ENCODE peak calls at places on chromosomes 4 and X, in four cellular contexts. H is SK-N-SH, D is H1, E is GM12878. T is an unnamed sample.

GRCh38 chrX:153608821-153609220 is 9.9 kb upstream of the CCNQ start:
- DNase-seq in H (no peak), D (no peak), E (no peak), T (no peak)

GRCh38 chrX:42276982-42277690 is 353.8 kb upstream of the CASK start:
- DNase-seq in H (no peak), D (no peak), E (peak; percentile 8), T (no peak)

GRCh38 chrX:53438174-53438831 is 4.1 kb upstream of the HSD17B10 start:
- DNase-seq in H (no peak), D (no peak), E (no peak), T (no peak)

GRCh38 chrX:40262641-40263560 is 165.1 kb upstream of the BCOR start:
- DNase-seq in H (no peak), D (no peak), E (no peak), T (no peak)

GRCh38 chr4:73902038-73902637 is 32.9 kb downstream of the CXCL1 start:
- DNase-seq in H (no peak), D (no peak), E (no peak), T (no peak)

GRCh38 chr4:74608151-74608949 is 163.4 kb downstream of the AREG start:
- DNase-seq in H (no peak), D (no peak), E (no peak), T (peak; percentile 16)

GRCh38 chrX:42546800-42547199 is 231.2 kb downstream of the PPP1R2C start:
- DNase-seq in H (no peak), D (no peak), E (no peak), T (no peak)

GRCh38 chrX:37378399-37378798 is 29.2 kb downstream of the PRRG1 start:
- DNase-seq in H (no peak), D (no peak), E (no peak), T (no peak)

GRCh38 chr4:17765514-17766286 is 15.7 kb downstream of the FAM184B start:
- DNase-seq in H (no peak), D (no peak), E (no peak), T (no peak)

GRCh38 chrX:53831662-53832635 is 145.4 kb upstream of the HUWE1 start:
- DNase-seq in H (peak; percentile 45), D (no peak), E (peak; percentile 40), T (peak; percentile 82)

GRCh38 chr4:53421791-53422190 is 44.4 kb downstream of the FIP1L1 start:
- DNase-seq in H (peak; percentile 23), D (no peak), E (no peak), T (no peak)

GRCh38 chrX:22652596-22652995 is 347.2 kb upstream of the DDX53 start:
- DNase-seq in H (peak; percentile 23), D (no peak), E (no peak), T (no peak)

GRCh38 chr4:38114435-38114834 is 154.2 kb downstream of the PTTG2 start:
- DNase-seq in H (no peak), D (peak; percentile 25), E (no peak), T (no peak)

GRCh38 chr4:109406337-109406931 is 27.2 kb upstream of the SEC24B start:
- DNase-seq in H (peak; percentile 29), D (no peak), E (no peak), T (no peak)

GRCh38 chr4:153222790-153223417 is 18.7 kb downstream of the TRIM2 start:
- DNase-seq in H (peak; percentile 84), D (no peak), E (no peak), T (peak; percentile 42)

GRCh38 chrX:7146703-7147430 is 645 bp upstream of the STS start:
- DNase-seq in H (no peak), D (no peak), E (no peak), T (no peak)

GRCh38 chr4:41174444-41174843 is 39.9 kb downstream of the APBB2 start:
- DNase-seq in H (no peak), D (no peak), E (no peak), T (no peak)

GRCh38 chr4:181202249-181202648 is 1041.0 kb upstream of the TENM3 start:
- DNase-seq in H (no peak), D (no peak), E (no peak), T (no peak)
- TF ChIP-seq JUND in H (no peak), D (no peak), E (no peak), T (no peak)

DNA sequence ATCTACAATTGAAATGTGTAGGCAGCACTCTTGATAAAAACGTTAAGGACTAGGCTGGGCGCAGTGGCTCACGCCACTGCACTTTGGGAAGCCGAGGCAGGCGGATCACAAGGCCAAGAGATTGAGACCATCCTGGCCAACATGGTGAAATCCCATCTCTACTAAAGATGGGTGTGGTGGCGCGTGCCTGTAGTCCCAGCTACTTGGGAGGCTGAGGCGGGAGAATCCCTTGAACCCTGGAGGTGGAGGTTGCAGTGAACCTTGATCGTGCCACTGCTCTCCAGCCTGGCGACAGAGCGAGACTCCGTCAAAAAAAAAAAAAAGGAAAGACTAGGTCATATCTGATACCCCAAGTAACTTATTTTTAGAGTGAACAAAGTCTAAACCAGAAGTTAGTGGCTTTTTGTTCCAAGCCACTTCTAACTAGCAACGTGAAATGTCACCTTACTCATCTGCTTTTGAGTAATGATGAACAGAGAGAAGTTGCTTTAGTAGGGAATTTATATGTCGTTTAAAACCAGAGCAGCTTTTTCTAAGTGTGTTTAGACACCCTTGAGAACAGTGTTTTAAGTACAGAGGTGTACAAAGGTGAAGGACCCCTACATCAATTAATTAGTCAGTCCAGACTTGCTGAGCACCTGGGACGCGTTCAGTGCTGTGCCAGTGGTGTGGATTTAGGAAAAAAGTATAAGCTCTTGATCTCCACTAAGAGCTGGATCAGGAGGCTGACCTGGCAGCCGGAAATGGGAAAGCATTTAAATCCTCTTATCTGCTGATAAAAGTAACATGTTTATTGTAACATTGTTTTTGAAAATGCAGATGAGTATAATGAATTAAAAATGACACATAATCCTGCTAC is 23.5 kb downstream of the SPRY1 start:
- DNase-seq in H (no peak), D (no peak), E (no peak), T (no peak)
- TF ChIP-seq JUND in H (no peak), D (no peak), E (no peak), T (no peak)

DNA sequence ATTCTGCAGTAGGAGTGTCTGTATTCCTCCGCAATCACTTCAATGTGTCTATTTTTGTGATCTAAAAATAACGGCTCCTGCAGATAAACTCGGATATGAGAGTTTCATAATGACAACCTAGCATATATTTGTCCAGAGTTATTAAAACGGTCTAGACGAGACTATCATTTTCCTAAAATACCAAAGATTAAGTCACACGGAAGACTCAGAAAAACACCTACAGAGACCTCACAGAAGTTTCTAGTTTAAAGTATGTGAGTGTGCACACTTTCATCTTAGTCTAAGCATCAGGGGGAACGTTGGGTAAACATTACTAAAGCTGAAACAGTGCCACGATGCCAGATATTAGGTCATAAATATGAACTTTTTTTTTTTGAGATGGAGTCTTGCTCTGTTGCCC is 156.9 kb downstream of the AFAP1 start:
- DNase-seq in H (no peak), D (no peak), E (no peak), T (no peak)
- TF ChIP-seq JUND in H (no peak), D (no peak), E (no peak), T (no peak)

GRCh38 chr4:8067274-8067936 is 91.2 kb downstream of the ABLIM2 start:
- DNase-seq in H (no peak), D (no peak), E (no peak), T (no peak)
- TF ChIP-seq JUND in H (no peak), D (no peak), E (no peak), T (no peak)

DNA sequence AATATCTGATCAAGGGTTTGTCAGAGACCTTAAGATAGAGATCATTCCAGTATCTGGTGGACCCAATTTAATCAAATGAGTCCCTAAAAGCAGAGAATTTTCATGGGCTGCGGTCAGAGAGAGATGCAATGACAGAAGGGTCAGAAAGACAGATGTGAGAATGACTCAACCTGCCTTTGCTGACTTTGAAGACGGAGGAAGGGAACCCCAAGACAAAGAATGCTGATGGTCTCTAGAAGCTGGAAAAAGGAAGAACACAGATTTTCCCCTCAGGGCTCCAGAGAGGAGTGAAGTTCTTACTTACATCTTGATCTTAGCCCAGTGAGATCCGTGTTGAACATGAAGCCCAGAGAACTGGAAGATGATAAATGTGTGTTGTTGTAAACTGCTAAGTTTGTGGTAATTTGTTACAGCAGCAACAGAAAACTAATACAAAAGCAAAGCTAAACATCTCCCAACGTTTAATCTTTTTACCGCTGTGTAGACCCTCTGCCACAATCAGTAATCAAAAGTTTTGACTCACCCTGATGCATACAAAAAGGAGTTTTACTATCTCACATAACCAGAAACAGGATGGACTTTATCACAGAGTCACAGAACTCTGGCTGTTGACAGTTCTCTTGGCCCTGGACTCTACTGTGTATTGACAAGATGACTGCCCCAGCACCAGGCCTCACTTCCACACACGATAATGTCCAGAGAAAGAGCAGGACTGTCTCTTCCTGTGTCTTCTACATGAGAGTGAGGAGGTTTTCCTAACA is 70.2 kb upstream of the MAGEB2 start:
- DNase-seq in H (no peak), D (no peak), E (no peak), T (no peak)
- TF ChIP-seq JUND in H (no peak), D (no peak), E (no peak), T (no peak)

GRCh38 chr4:986428-986948 is 356 bp upstream of the IDUA start:
- DNase-seq in H (peak; percentile 66), D (no peak), E (no peak), T (no peak)
- TF ChIP-seq JUND in H (no peak), D (no peak), E (no peak), T (no peak)

DNA sequence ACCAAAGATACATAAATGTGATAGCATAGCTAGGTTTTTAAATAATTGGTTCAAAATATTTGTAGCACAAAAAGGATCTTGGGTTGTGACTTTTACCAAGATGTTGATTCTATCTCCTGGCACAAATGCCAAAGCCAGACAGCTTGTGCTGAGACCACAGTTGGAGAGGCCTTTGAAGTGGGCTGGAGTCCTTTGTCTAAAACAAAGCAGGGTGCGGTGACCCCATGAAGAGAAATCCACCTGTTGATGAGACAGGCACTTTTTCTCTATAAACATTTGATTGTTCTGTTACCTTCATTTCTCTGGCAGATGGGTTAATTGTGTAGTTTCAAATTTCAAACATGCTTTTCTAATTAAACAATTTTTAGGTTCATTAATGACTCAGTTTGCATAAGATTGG is 56.7 kb downstream of the STOX2 start:
- DNase-seq in H (no peak), D (no peak), E (no peak), T (no peak)
- TF ChIP-seq JUND in H (no peak), D (no peak), E (no peak), T (no peak)